ENCODE peak calls at places on chromosomes 7 and 10, in five cellular contexts. M is GM12878, L is K562, S is SK-N-SH, K is HepG2. J is an unnamed sample.

GRCh38 chr7:7510814-7511213 is 24.9 kb downstream of the COL28A1 start:
- DNase-seq in M (no peak), L (no peak), S (no peak), K (no peak), J (no peak)

GRCh38 chr7:129779602-129780256 is 168.2 kb downstream of the NRF1 start:
- DNase-seq in M (no peak), L (peak; percentile 99), S (peak; percentile 86), K (peak; percentile 61), J (no peak)

GRCh38 chr10:70996549-70996948 is 108.2 kb upstream of the PCBD1 start:
- DNase-seq in M (no peak), L (no peak), S (no peak), K (no peak), J (no peak)

GRCh38 chr7:157825325-157825724 is 488.5 kb downstream of the DNAJB6 start:
- DNase-seq in M (no peak), L (no peak), S (no peak), K (no peak), J (no peak)

GRCh38 chr7:95577137-95577536 is 19.2 kb downstream of the PDK4 start:
- DNase-seq in M (no peak), L (no peak), S (no peak), K (no peak), J (no peak)

GRCh38 chr7:127251458-127252379 is 1.0 kb downstream of the GRM8 start:
- DNase-seq in M (no peak), L (no peak), S (peak; percentile 70), K (no peak), J (no peak)

GRCh38 chr7:9945882-9946281 is 1027.8 kb upstream of the PHF14 start:
- DNase-seq in M (no peak), L (no peak), S (no peak), K (no peak), J (no peak)

GRCh38 chr7:1586827-1587705 is 17.2 kb upstream of the PSMG3 start:
- DNase-seq in M (no peak), L (no peak), S (peak; percentile 97), K (no peak), J (no peak)

GRCh38 chr10:122078965-122079401 is 90.0 kb downstream of the TACC2 start:
- DNase-seq in M (no peak), L (no peak), S (no peak), K (no peak), J (no peak)

GRCh38 chr10:112562803-112563663 is 116.0 kb downstream of the VTI1A start:
- DNase-seq in M (no peak), L (no peak), S (no peak), K (peak; percentile 97), J (peak; percentile 43)

GRCh38 chr7:42566981-42567510 is 330.0 kb upstream of the GLI3 start:
- DNase-seq in M (no peak), L (no peak), S (no peak), K (no peak), J (no peak)

GRCh38 chr10:69854685-69855345 is 53.1 kb downstream of the COL13A1 start:
- DNase-seq in M (no peak), L (no peak), S (no peak), K (no peak), J (no peak)

GRCh38 chr7:111763221-111763791 is 201.0 kb upstream of the IMMP2L start:
- DNase-seq in M (no peak), L (no peak), S (peak; percentile 75), K (peak; percentile 42), J (peak; percentile 71)

GRCh38 chr10:129424978-129425377 is 42.1 kb upstream of the MGMT start:
- DNase-seq in M (no peak), L (no peak), S (no peak), K (no peak), J (no peak)

GRCh38 chr7:77799078-77799964 is 748 bp downstream of the PHTF2 start:
- DNase-seq in M (no peak), L (peak; percentile 45), S (peak; percentile 79), K (no peak), J (peak; percentile 35)

GRCh38 chr10:119031496-119032059 is 2.1 kb downstream of the NANOS1 start:
- DNase-seq in M (no peak), L (no peak), S (no peak), K (no peak), J (peak; percentile 43)

GRCh38 chr10:79608505-79609375 is 2.0 kb upstream of the SFTPA1 start:
- DNase-seq in M (no peak), L (peak; percentile 66), S (peak; percentile 66), K (peak; percentile 46), J (peak; percentile 14)

GRCh38 chr7:14457567-14458453 is 444.7 kb downstream of the DGKB start:
- DNase-seq in M (no peak), L (peak; percentile 51), S (peak; percentile 53), K (peak; percentile 26), J (peak; percentile 82)

GRCh38 chr7:125390866-125391265 is 461.2 kb upstream of the POT1 start:
- DNase-seq in M (no peak), L (no peak), S (no peak), K (no peak), J (no peak)

GRCh38 chr10:317219-317868 is 182.1 kb downstream of the ZMYND11 start:
- DNase-seq in M (peak; percentile 82), L (no peak), S (no peak), K (no peak), J (peak; percentile 90)

GRCh38 chr10:23818484-23818883 is 379.6 kb downstream of the OTUD1 start:
- DNase-seq in M (no peak), L (no peak), S (no peak), K (no peak), J (no peak)

GRCh38 chr7:2460641-2461040 is 15.6 kb downstream of the GRIFIN start:
- DNase-seq in M (no peak), L (no peak), S (no peak), K (no peak), J (no peak)

GRCh38 chr10:102642553-102643345 is 1.5 kb upstream of the TRIM8 start:
- DNase-seq in M (no peak), L (no peak), S (peak; percentile 62), K (peak; percentile 50), J (peak; percentile 56)

GRCh38 chr10:514137-514671 is 175.3 kb downstream of the DIP2C start:
- DNase-seq in M (no peak), L (no peak), S (no peak), K (peak; percentile 70), J (no peak)

DNA sequence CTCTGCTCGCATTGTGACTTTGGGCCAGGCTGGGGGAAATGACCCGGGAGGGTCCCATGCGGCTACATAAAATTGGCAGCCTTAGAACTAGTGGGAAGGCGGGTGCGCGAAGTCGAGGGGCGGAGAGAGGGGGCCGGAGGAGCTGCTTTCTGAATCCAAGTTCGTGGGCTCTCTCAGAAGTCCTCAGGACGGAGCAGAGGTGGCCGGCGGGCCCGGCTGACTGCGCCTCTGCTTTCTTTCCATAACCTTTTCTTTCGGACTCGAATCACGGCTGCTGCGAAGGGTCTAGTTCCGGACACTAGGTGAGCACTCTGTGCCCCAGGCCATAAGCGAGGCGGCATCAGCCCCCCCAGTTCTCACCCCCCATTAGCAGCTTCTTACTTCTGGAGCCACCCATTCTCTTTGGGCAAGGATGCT is at the start of gene KAZALD1:
- DNase-seq in M (no peak), L (no peak), S (no peak), K (no peak), J (no peak)
- TF ChIP-seq SMC3 in M (no peak), L (no peak), S (no peak), K (no peak), J (no peak)

DNA sequence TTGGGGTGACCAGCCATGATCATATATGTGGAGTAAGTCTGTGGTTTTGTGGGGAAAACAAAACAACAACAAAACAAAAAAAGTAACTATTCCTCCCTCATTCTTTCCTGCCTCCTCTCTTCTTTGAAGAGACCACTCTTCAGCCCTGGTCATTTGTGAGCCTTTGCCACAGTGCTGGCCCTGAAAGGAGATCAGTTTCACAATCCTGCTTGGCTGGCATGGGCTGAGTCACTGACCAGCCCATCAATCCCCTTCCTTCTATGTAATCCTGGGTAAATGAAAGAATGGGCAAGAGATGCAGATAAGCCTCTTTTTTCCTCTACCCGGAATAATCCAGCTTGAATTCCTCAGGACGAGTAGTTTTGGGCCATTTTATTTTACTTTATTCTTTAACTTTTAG is 13.6 kb downstream of the CSTF2T start:
- DNase-seq in M (no peak), L (no peak), S (no peak), K (no peak), J (no peak)
- TF ChIP-seq RAD21 in M (no peak), L (no peak), S (no peak), K (no peak), J (no peak)

DNA sequence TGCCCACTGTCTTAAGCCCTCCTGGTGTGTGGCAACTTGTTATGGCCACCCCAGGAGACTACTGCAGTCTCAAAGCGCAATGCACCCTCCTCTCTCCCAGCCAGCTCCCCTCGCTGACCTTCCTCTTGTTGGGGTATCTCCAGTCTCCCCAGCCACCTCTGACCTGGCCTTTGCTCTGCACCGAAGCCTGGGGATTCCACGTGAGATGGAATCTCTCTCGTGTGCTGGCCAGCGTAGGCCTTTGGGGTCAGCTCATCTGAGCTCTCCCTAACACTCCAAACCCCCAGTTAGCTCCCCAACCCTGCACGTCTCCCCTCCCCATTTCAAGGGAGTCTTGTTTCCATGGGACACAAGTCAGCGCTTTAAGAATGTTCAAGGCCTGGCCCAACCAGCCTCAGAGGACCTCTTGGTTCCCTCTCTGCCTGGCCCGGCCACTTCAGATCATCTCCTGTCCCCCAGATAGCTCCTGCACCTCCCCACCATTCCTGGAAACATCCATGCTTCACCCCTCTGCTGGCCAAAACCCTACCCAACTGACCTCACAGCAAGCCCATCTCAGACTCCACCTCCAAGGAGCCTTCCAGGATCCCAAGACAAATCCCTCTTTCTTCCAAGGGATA is 11.2 kb downstream of the ITPRIP start:
- DNase-seq in M (no peak), L (no peak), S (no peak), K (no peak), J (no peak)
- H3K9ac ChIP-seq in M (no peak overlapping the region), L (no peak overlapping the region), S (peak overlapping the region; percentile 83), K (no peak overlapping the region), J (no peak overlapping the region)

GRCh38 chr10:108899686-108900085 is 1023.6 kb downstream of the XPNPEP1 start:
- DNase-seq in M (no peak), L (no peak), S (no peak), K (no peak), J (no peak)

DNA sequence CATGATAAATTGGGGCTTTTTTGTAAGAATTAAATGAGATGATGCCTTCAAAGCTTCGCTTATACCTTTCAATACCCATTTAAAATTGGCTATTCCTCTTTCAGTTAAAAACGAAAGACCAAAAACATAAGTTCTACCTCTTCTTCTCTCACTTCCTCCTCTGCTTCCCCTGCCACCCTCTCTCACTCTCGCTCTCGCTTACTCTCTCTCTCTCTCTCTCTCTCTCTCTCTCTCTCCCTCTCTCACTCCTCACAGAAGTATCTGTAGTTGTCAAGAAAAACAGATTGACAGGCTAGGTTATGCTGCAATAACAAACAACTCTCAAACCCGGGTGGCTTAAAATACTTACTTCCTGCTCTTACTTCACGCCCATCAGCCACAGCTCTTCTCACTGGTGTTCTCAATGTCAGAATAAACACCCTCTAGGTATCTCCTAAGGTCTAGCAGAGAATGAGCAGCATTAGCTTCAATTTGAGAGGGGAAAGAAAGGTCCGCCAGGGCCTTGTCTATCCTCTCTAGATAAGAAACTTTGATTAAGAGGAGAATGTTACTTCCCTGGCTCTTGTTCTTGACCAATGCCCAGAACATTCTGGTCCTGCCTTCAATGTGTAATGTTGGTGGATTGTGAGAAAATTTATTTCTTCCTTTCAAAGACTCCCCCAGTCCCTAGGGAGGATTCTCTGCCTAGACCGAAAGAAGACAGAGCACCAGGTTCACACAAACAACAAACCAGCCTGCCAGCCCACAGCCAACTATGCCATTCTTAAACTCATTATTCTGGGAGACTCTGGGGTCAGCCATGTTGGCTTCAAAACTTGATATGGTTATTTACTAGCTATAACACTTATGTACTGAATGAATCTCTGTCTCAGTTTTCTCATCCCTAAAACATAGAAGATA is 1028.7 kb downstream of the XPNPEP1 start:
- DNase-seq in M (peak; percentile 47), L (no peak), S (no peak), K (no peak), J (no peak)
- TF ChIP-seq SMC3 in M (no peak), L (no peak), S (no peak), K (no peak), J (no peak)

J was measured in IMR-90.